ENCODE peak calls at places on chromosomes 16 and 17, in four cellular contexts. F is SK-N-SH, B is K562, G is GM12878. W is an unnamed sample.

GRCh38 chr16:30482366-30482765 is 9.8 kb downstream of the ITGAL start:
- DNase-seq in F (no peak), B (peak), G (no peak), W (no peak)

GRCh38 chr17:76136276-76137025 is 4.6 kb downstream of the FOXJ1 start:
- DNase-seq in F (peak), B (no peak), G (no peak), W (no peak)

GRCh38 chr17:2002767-2003329 is 22.3 kb downstream of the RTN4RL1 start:
- DNase-seq in F (no peak), B (no peak), G (no peak), W (no peak)

GRCh38 chr17:78409191-78409621 is 30.8 kb downstream of the PGS1 start:
- DNase-seq in F (no peak), B (no peak), G (no peak), W (no peak)

GRCh38 chr17:9254841-9255240 is 233.5 kb downstream of the NTN1 start:
- DNase-seq in F (no peak), B (no peak), G (no peak), W (no peak)

GRCh38 chr17:60102632-60103047 is 23.9 kb upstream of the HEATR6 start:
- DNase-seq in F (no peak), B (no peak), G (no peak), W (no peak)

GRCh38 chr17:35731932-35732805 is 730 bp downstream of the RASL10B start:
- DNase-seq in F (peak), B (no peak), G (no peak), W (no peak)

GRCh38 chr17:78562734-78563133 is 14.5 kb downstream of the DNAH17 start:
- DNase-seq in F (no peak), B (no peak), G (no peak), W (no peak)

GRCh38 chr17:77963441-77963840 is 4.9 kb downstream of the TNRC6C start:
- DNase-seq in F (peak), B (peak), G (no peak), W (no peak)

GRCh38 chr17:55931448-55931847 is 180.6 kb downstream of the PCTP start:
- DNase-seq in F (no peak), B (no peak), G (no peak), W (no peak)

GRCh38 chr16:61791465-61791864 is 244.8 kb downstream of the CDH8 start:
- DNase-seq in F (no peak), B (no peak), G (no peak), W (no peak)

GRCh38 chr16:20898938-20899502 is 1.1 kb downstream of the DCUN1D3 start:
- DNase-seq in F (no peak), B (no peak), G (no peak), W (no peak)

DNA sequence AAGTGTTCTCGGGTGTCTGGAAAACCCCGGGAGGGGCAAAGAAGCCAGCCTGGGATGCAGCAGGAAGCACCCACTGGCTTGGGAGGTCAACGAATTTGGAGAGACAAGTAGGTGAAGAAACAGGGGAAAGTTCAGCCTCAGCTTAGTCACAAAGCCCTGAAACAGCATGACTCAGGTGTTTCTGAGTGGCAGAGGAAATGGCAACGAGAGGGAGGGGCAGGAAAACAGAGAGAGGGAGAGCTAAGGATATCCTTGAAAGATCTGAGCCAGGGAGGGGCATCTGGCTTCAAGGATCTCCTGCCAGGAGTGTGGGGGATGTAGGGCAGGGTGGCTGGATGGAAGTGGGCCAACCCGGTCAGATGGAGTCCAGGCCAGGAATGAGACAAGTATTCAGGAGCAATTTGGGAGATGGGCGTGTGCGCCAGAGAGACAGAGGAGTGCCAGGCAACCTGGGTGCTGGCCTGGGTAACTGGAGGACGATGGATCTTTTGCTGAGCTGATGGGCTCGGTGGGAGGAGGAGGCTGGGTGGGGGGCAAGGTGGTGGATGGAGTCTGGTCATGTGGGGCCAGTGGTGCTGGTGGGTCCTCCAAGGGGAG is 27.2 kb downstream of the ABCC3 start:
- DNase-seq in F (peak), B (peak), G (no peak), W (no peak)
- TF ChIP-seq NRF1 in F (no peak), B (no peak), G (no peak), W (no peak)

DNA sequence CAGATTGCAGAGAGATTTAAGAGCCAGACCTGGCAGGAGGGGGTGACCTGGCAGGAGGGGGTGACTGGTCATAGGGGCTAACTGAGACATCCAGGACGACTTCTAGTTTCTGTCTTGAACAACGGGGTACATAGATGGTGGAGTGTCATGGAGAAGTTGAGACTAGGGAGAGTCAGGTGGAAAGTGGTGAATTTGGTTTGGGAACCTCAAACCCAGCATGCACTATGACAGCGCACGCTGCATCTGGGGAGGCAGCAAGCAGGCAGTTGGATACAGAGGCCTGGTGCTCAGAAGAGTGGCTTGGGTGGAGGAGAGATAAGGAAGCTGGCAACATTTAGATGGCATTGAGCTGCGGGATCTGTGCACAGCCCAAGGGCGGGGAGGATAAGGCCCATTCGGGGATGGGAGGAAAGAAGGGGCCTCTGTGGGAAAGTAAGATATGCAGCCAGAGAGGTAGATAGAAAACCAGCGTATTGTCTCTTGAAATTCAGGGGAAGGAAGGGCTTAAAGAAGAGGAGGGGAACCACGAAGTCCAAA is 4.5 kb downstream of the RIPOR1 start:
- DNase-seq in F (peak), B (no peak), G (no peak), W (no peak)
- TF ChIP-seq NRF1 in F (no peak), B (no peak), G (no peak), W (no peak)

GRCh38 chr17:37789166-37789565 is 44.3 kb upstream of the HNF1B start:
- DNase-seq in F (no peak), B (no peak), G (no peak), W (no peak)

GRCh38 chr17:37790153-37790552 is 45.3 kb upstream of the HNF1B start:
- DNase-seq in F (no peak), B (no peak), G (no peak), W (no peak)

GRCh38 chr17:37792787-37793186 is 47.9 kb upstream of the HNF1B start:
- DNase-seq in F (no peak), B (no peak), G (no peak), W (no peak)

GRCh38 chr17:37791985-37792384 is 47.1 kb upstream of the HNF1B start:
- DNase-seq in F (no peak), B (no peak), G (no peak), W (no peak)

DNA sequence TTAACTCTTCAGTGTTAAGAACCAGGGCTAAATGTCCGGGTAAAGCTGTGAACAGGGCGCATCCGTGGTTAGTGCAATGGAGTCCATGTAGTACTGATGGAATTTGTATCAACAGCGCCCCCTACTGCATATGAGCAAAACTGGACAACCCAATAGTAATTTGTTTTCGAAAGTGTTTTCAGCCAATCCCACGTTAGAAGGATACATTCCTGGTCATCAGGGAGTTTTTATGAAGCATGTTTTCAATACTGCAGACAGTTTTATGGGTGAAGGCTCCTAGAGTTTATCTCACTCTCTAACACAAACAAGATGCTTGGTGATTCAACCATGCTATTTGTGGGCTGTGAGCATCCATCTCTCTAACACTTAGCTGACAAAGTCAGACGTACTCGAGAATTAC is 46.6 kb upstream of the HNF1B start:
- DNase-seq in F (peak), B (peak), G (no peak), W (no peak)
- TF ChIP-seq NRF1 in F (no peak), B (no peak), G (no peak), W (no peak)

GRCh38 chr16:363110-364090 is 6.9 kb downstream of the MRPL28 start:
- DNase-seq in F (peak), B (no peak), G (no peak), W (no peak)
- TF ChIP-seq NRF1 in F (no peak), B (no peak), G (no peak), W (no peak)

DNA sequence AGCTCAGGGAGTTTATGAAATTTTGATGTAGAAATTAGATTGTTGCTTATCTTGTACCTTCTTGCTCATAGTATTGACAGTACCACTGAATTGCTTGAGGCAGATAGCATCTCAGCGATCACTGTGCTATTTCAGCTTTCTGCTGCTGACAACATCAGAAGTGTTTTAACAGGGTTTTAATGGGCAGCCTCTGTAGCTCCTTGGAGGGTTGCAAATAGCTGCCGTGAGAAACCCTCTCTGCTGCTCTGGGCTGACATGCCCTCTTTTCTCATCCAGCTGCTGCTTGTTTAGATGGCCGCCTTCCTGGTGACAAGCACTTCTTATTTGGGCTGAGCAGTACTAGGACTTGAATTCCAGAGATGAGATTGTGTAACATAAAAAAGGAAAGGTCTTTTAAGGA is 180.2 kb upstream of the TBX2 start:
- DNase-seq in F (peak), B (no peak), G (no peak), W (no peak)
- TF ChIP-seq NRF1 in F (no peak), B (no peak), G (no peak), W (no peak)

GRCh38 chr16:4055748-4056147 is 60.5 kb downstream of the ADCY9 start:
- DNase-seq in F (no peak), B (no peak), G (no peak), W (no peak)

GRCh38 chr16:4059969-4060368 is 56.3 kb downstream of the ADCY9 start:
- DNase-seq in F (no peak), B (no peak), G (no peak), W (no peak)

GRCh38 chr16:4058386-4058785 is 57.9 kb downstream of the ADCY9 start:
- DNase-seq in F (no peak), B (no peak), G (no peak), W (peak)

GRCh38 chr16:4056161-4057105 is 59.8 kb downstream of the ADCY9 start:
- DNase-seq in F (no peak), B (no peak), G (no peak), W (no peak)

GRCh38 chr16:4057439-4057877 is 58.8 kb downstream of the ADCY9 start:
- DNase-seq in F (no peak), B (no peak), G (no peak), W (no peak)
- TF ChIP-seq NRF1 in F (no peak), B (no peak), G (no peak), W (no peak)

GRCh38 chr17:38702900-38703741 is 2.0 kb upstream of the MLLT6 start:
- DNase-seq in F (no peak), B (peak), G (no peak), W (no peak)

GRCh38 chr17:38703742-38704644 is 1.1 kb upstream of the MLLT6 start:
- DNase-seq in F (peak), B (peak), G (no peak), W (peak)

GRCh38 chr17:38702166-38702899 is 2.7 kb upstream of the MLLT6 start:
- DNase-seq in F (peak), B (peak), G (no peak), W (no peak)

GRCh38 chr17:38704645-38705522 is at the start of gene MLLT6:
- DNase-seq in F (peak), B (peak), G (no peak), W (no peak)

DNA sequence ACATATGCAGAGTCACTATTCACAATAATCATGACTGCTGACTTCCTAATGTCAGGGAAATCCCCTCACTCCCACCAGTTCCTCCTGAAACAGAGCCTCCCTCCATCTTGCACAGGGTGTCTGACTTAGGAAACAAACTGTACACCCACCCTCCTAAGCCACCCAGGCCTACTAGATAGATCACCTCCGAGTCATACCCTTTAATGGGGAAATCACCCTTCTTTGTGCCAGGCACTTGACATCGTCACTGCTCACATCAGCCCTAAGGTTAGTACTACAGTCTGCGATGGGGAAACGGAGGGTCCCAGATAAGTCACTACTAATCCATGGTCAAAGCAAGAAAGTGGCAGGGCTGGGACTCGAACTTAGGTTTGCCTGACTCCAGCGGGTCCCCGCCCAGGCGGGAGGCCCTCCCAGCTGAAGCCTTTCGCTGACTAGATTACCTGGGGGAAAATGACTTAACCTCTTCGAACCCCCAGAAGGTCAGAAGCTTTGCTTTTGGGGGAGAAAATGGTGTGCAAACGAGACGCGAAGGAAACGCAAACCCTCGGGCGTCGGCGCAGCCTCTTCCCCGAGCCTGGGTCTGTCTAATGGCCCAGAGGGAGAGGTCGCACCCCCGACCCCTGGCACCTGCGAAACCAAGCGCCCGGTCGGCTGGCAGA is 3.4 kb upstream of the MLLT6 start:
- DNase-seq in F (no peak), B (peak), G (peak), W (no peak)
- TF ChIP-seq NRF1 in F (no peak), B (peak), G (no peak), W (no peak)

GRCh38 chr16:88817785-88818609 is 6.3 kb upstream of the APRT start:
- DNase-seq in F (no peak), B (no peak), G (no peak), W (no peak)
- TF ChIP-seq NRF1 in F (no peak), B (no peak), G (no peak), W (no peak)

GRCh38 chr17:42289863-42290165 is 1.5 kb downstream of the STAT5A start:
- DNase-seq in F (peak), B (no peak), G (no peak), W (no peak)

GRCh38 chr17:42287305-42288077 is 807 bp upstream of the STAT5A start:
- DNase-seq in F (peak), B (no peak), G (peak), W (no peak)

GRCh38 chr17:42290577-42290976 is 2.3 kb downstream of the STAT5A start:
- DNase-seq in F (peak), B (no peak), G (no peak), W (no peak)

GRCh38 chr17:42288078-42288984 is at the start of gene STAT5A:
- DNase-seq in F (peak), B (peak), G (no peak), W (no peak)

GRCh38 chr17:42288985-42289862 is 926 bp downstream of the STAT5A start:
- DNase-seq in F (no peak), B (peak), G (no peak), W (peak)
- TF ChIP-seq NRF1 in F (no peak), B (peak), G (no peak), W (no peak)

GRCh38 chr16:85316321-85316919 is 204.1 kb upstream of the CIBAR2 start:
- DNase-seq in F (peak), B (peak), G (no peak), W (no peak)
- TF ChIP-seq NRF1 in F (no peak), B (peak), G (no peak), W (no peak)

W was measured in H1.